ENCODE peak calls at places on chromosomes 7 and 10, in seven cellular contexts. One of them, this sample, is unnamed.
A peak's percentile ranks its signal among the peaks of the same experiment; 100 is the strongest.

GRCh38 chr7:131606346-131607290 is 50.2 kb upstream of the PODXL start:
- DNase-seq in MM.1S: no peak
- DNase-seq in osteoblast: no peak
- DNase-seq in endodermal cell: peak; percentile 64
- DNase-seq in vagina: peak; percentile 74
- DNase-seq in mammary epithelial cell: peak; percentile 47
- DNase-seq in breast epithelium: no peak
- DNase-seq in this sample: no peak

GRCh38 chr10:124522903-124523260 is 61.3 kb downstream of the LHPP start:
- DNase-seq in MM.1S: no peak
- DNase-seq in osteoblast: peak; percentile 36
- DNase-seq in endodermal cell: peak; percentile 46
- DNase-seq in vagina: no peak
- DNase-seq in mammary epithelial cell: no peak
- DNase-seq in breast epithelium: no peak
- DNase-seq in this sample: no peak

GRCh38 chr7:120404042-120404441 is 131.1 kb downstream of the KCND2 start:
- DNase-seq in MM.1S: no peak
- DNase-seq in osteoblast: no peak
- DNase-seq in endodermal cell: no peak
- DNase-seq in vagina: no peak
- DNase-seq in mammary epithelial cell: peak; percentile 77
- DNase-seq in breast epithelium: no peak
- DNase-seq in this sample: no peak

GRCh38 chr7:17986826-17987225 is 40.8 kb downstream of the PRPS1L1 start:
- DNase-seq in MM.1S: no peak
- DNase-seq in osteoblast: peak; percentile 58
- DNase-seq in endodermal cell: no peak
- DNase-seq in vagina: no peak
- DNase-seq in mammary epithelial cell: no peak
- DNase-seq in breast epithelium: no peak
- DNase-seq in this sample: no peak

GRCh38 chr10:73814896-73815718 is 3.7 kb upstream of the NDST2 start:
- DNase-seq in MM.1S: no peak
- DNase-seq in osteoblast: peak; percentile 90
- DNase-seq in endodermal cell: peak; percentile 90
- DNase-seq in vagina: no peak
- DNase-seq in mammary epithelial cell: no peak
- DNase-seq in breast epithelium: no peak
- DNase-seq in this sample: no peak

GRCh38 chr7:7938471-7938870 is 30.1 kb upstream of the GLCCI1 start:
- DNase-seq in MM.1S: no peak
- DNase-seq in osteoblast: no peak
- DNase-seq in endodermal cell: no peak
- DNase-seq in vagina: no peak
- DNase-seq in mammary epithelial cell: no peak
- DNase-seq in breast epithelium: no peak
- DNase-seq in this sample: peak; percentile 65

GRCh38 chr10:76205361-76205760 is 773.9 kb downstream of the LRMDA start:
- DNase-seq in MM.1S: no peak
- DNase-seq in osteoblast: peak; percentile 82
- DNase-seq in endodermal cell: no peak
- DNase-seq in vagina: no peak
- DNase-seq in mammary epithelial cell: peak; percentile 5
- DNase-seq in breast epithelium: no peak
- DNase-seq in this sample: no peak

GRCh38 chr7:157615852-157616251 is 279.0 kb downstream of the DNAJB6 start:
- DNase-seq in MM.1S: no peak
- DNase-seq in osteoblast: peak; percentile 35
- DNase-seq in endodermal cell: no peak
- DNase-seq in vagina: no peak
- DNase-seq in mammary epithelial cell: no peak
- DNase-seq in breast epithelium: no peak
- DNase-seq in this sample: no peak

GRCh38 chr10:74332398-74332797 is 181.4 kb downstream of the ADK start:
- DNase-seq in MM.1S: no peak
- DNase-seq in osteoblast: no peak
- DNase-seq in endodermal cell: no peak
- DNase-seq in vagina: no peak
- DNase-seq in mammary epithelial cell: no peak
- DNase-seq in breast epithelium: no peak
- DNase-seq in this sample: no peak

GRCh38 chr7:130488376-130489139 is 3.3 kb upstream of the MEST start:
- DNase-seq in MM.1S: no peak
- DNase-seq in osteoblast: peak; percentile 70
- DNase-seq in endodermal cell: no peak
- DNase-seq in vagina: no peak
- DNase-seq in mammary epithelial cell: no peak
- DNase-seq in breast epithelium: no peak
- DNase-seq in this sample: no peak

GRCh38 chr7:75989726-75990388 is 4.5 kb downstream of the TMEM120A start:
- DNase-seq in MM.1S: no peak
- DNase-seq in osteoblast: peak; percentile 85
- DNase-seq in endodermal cell: no peak
- DNase-seq in vagina: no peak
- DNase-seq in mammary epithelial cell: no peak
- DNase-seq in breast epithelium: no peak
- DNase-seq in this sample: peak; percentile 16

GRCh38 chr7:151695856-151696555 is 176.3 kb upstream of the RHEB start:
- DNase-seq in MM.1S: no peak
- DNase-seq in osteoblast: peak; percentile 13
- DNase-seq in endodermal cell: no peak
- DNase-seq in vagina: no peak
- DNase-seq in mammary epithelial cell: peak; percentile 87
- DNase-seq in breast epithelium: peak; percentile 73
- DNase-seq in this sample: no peak

GRCh38 chr10:110569120-110569519 is 1.6 kb downstream of the SMC3 start:
- DNase-seq in MM.1S: peak; percentile 60
- DNase-seq in osteoblast: no peak
- DNase-seq in endodermal cell: no peak
- DNase-seq in vagina: no peak
- DNase-seq in mammary epithelial cell: no peak
- DNase-seq in breast epithelium: no peak
- DNase-seq in this sample: no peak
- H3K4me3 ChIP-seq in MM.1S: peak overlapping the region; percentile 95
- H3K4me3 ChIP-seq in osteoblast: peak overlapping the region; percentile 92
- H3K4me3 ChIP-seq in endodermal cell: peak overlapping the region; percentile 97
- H3K4me3 ChIP-seq in vagina: peak overlapping the region; percentile 95
- H3K4me3 ChIP-seq in mammary epithelial cell: peak overlapping the region; percentile 88
- H3K4me3 ChIP-seq in breast epithelium: peak overlapping the region; percentile 97
- H3K4me3 ChIP-seq in this sample: peak overlapping the region; percentile 80

GRCh38 chr10:133336131-133337078 is at the start of gene CALY:
- DNase-seq in MM.1S: no peak
- DNase-seq in osteoblast: peak; percentile 81
- DNase-seq in endodermal cell: peak; percentile 80
- DNase-seq in vagina: no peak
- DNase-seq in mammary epithelial cell: no peak
- DNase-seq in breast epithelium: no peak
- DNase-seq in this sample: peak; percentile 86
- H3K4me3 ChIP-seq in MM.1S: no peak within 1 kb of the TSS
- H3K4me3 ChIP-seq in osteoblast: no peak within 1 kb of the TSS
- H3K4me3 ChIP-seq in endodermal cell: no peak within 1 kb of the TSS
- H3K4me3 ChIP-seq in vagina: peak within 1 kb of the TSS; percentile 41
- H3K4me3 ChIP-seq in mammary epithelial cell: no peak within 1 kb of the TSS
- H3K4me3 ChIP-seq in breast epithelium: peak within 1 kb of the TSS; percentile 24
- H3K4me3 ChIP-seq in this sample: no peak within 1 kb of the TSS

DNA sequence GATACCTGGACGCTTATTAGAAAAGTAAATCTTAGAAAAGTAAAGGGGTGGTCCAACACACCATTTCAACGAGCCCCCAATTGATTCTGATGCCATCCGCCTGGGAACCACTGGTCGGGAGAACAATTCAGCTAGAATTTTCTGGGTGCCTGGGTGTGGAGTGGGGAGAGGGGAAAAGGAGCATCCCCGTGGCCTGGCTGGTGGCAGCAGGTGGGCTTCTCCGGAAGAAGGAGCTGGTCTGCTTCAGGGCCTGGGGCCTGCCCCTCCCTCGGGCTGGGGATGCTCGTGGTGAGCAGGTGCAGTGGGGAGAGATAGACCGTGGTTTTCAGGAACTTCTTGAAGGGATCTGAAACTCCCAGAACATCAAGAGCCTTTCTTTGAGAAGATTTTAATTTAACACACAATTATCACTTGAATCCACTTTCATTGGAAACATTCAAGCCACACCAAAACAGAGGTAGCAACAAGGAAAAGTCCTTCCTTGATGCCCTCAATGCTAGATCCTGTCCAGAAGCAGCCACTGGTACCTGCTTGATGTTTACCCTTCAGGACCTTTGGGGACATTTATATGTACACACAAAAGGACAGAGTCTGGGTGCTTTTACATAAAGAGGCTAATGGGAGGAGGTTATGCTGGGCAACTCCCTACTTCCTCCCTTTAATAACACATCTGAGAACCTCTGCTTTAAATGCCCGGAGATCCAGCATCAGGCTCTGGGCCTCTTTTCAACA is 39.7 kb upstream of the DUSP5 start:
- DNase-seq in MM.1S: peak; percentile 57
- DNase-seq in osteoblast: peak; percentile 25
- DNase-seq in endodermal cell: peak; percentile 17
- DNase-seq in vagina: no peak
- DNase-seq in mammary epithelial cell: no peak
- DNase-seq in breast epithelium: no peak
- DNase-seq in this sample: no peak
- H3K4me3 ChIP-seq in MM.1S: peak overlapping the region; percentile 47
- H3K4me3 ChIP-seq in osteoblast: no peak overlapping the region
- H3K4me3 ChIP-seq in endodermal cell: no peak overlapping the region
- H3K4me3 ChIP-seq in vagina: no peak overlapping the region
- H3K4me3 ChIP-seq in mammary epithelial cell: no peak overlapping the region
- H3K4me3 ChIP-seq in breast epithelium: no peak overlapping the region
- H3K4me3 ChIP-seq in this sample: no peak overlapping the region

GRCh38 chr10:23096814-23097549 is 1.6 kb downstream of the MSRB2 start:
- DNase-seq in MM.1S: no peak
- DNase-seq in osteoblast: no peak
- DNase-seq in endodermal cell: no peak
- DNase-seq in vagina: no peak
- DNase-seq in mammary epithelial cell: peak; percentile 37
- DNase-seq in breast epithelium: peak; percentile 22
- DNase-seq in this sample: peak; percentile 24
- H3K4me3 ChIP-seq in MM.1S: no peak overlapping the region
- H3K4me3 ChIP-seq in osteoblast: peak overlapping the region; percentile 82
- H3K4me3 ChIP-seq in endodermal cell: peak overlapping the region; percentile 87
- H3K4me3 ChIP-seq in vagina: peak overlapping the region; percentile 55
- H3K4me3 ChIP-seq in mammary epithelial cell: peak overlapping the region; percentile 81
- H3K4me3 ChIP-seq in breast epithelium: peak overlapping the region; percentile 79
- H3K4me3 ChIP-seq in this sample: peak overlapping the region; percentile 59

GRCh38 chr7:126524967-126525366 is 727.8 kb downstream of the GRM8 start:
- DNase-seq in MM.1S: no peak
- DNase-seq in osteoblast: no peak
- DNase-seq in endodermal cell: no peak
- DNase-seq in vagina: no peak
- DNase-seq in mammary epithelial cell: no peak
- DNase-seq in breast epithelium: no peak
- DNase-seq in this sample: no peak
- H3K4me3 ChIP-seq in MM.1S: no peak overlapping the region
- H3K4me3 ChIP-seq in osteoblast: no peak overlapping the region
- H3K4me3 ChIP-seq in endodermal cell: no peak overlapping the region
- H3K4me3 ChIP-seq in vagina: no peak overlapping the region
- H3K4me3 ChIP-seq in mammary epithelial cell: no peak overlapping the region
- H3K4me3 ChIP-seq in breast epithelium: no peak overlapping the region
- H3K4me3 ChIP-seq in this sample: no peak overlapping the region

DNA sequence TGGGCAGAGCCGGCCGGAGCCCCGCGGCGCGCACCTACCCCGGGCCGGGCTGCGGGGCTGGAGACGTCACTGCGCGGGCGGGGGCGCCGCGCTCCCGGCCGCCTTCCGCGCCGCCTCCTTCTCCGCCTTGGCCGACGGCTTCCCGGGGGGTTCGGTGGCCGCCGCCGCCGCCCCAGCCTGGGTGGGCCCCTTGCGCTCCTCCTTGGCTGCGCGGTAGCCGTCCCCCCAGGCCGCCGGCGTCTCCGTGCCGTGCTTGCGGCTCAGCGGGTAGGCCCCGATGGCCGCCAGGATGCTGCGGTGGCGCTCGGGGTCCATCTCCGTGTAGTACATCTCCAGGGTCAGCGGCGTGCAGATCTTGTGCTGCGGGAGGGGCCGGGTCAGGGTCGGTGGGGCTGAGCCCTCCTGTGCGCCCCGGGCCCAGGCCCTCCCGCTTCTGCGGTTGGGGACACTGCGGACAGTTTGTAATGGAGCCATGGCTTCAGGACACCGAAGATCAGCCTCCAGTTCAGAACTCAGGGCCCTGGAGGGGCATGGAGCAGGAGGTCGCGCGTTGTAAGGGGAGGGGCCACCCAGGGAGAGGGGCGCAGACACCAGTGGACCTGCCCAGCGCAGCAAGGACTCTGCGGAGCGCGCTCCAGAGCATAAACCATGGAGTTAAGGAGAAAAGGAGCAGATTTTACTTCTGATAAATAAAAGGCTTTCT is 10.8 kb downstream of the CALY start:
- DNase-seq in MM.1S: no peak
- DNase-seq in osteoblast: no peak
- DNase-seq in endodermal cell: peak; percentile 78
- DNase-seq in vagina: no peak
- DNase-seq in mammary epithelial cell: no peak
- DNase-seq in breast epithelium: no peak
- DNase-seq in this sample: no peak
- H3K4me3 ChIP-seq in MM.1S: no peak overlapping the region
- H3K4me3 ChIP-seq in osteoblast: peak overlapping the region; percentile 47
- H3K4me3 ChIP-seq in endodermal cell: peak overlapping the region; percentile 36
- H3K4me3 ChIP-seq in vagina: peak overlapping the region; percentile 21
- H3K4me3 ChIP-seq in mammary epithelial cell: no peak overlapping the region
- H3K4me3 ChIP-seq in breast epithelium: peak overlapping the region; percentile 3
- H3K4me3 ChIP-seq in this sample: no peak overlapping the region

GRCh38 chr10:22712246-22712958 is 2.0 kb downstream of the PIP4K2A start:
- DNase-seq in MM.1S: no peak
- DNase-seq in osteoblast: peak; percentile 55
- DNase-seq in endodermal cell: no peak
- DNase-seq in vagina: no peak
- DNase-seq in mammary epithelial cell: no peak
- DNase-seq in breast epithelium: no peak
- DNase-seq in this sample: no peak
- H3K4me3 ChIP-seq in MM.1S: peak overlapping the region; percentile 96
- H3K4me3 ChIP-seq in osteoblast: peak overlapping the region; percentile 83
- H3K4me3 ChIP-seq in endodermal cell: peak overlapping the region; percentile 84
- H3K4me3 ChIP-seq in vagina: peak overlapping the region; percentile 98
- H3K4me3 ChIP-seq in mammary epithelial cell: no peak overlapping the region
- H3K4me3 ChIP-seq in breast epithelium: peak overlapping the region; percentile 97
- H3K4me3 ChIP-seq in this sample: peak overlapping the region; percentile 86

GRCh38 chr10:70441161-70441876 is at the start of gene NODAL:
- DNase-seq in MM.1S: no peak
- DNase-seq in osteoblast: no peak
- DNase-seq in endodermal cell: peak; percentile 86
- DNase-seq in vagina: no peak
- DNase-seq in mammary epithelial cell: no peak
- DNase-seq in breast epithelium: no peak
- DNase-seq in this sample: no peak
- H3K4me3 ChIP-seq in MM.1S: no peak within 1 kb of the TSS
- H3K4me3 ChIP-seq in osteoblast: peak within 1 kb of the TSS; percentile 42
- H3K4me3 ChIP-seq in endodermal cell: peak within 1 kb of the TSS; percentile 99
- H3K4me3 ChIP-seq in vagina: peak within 1 kb of the TSS; percentile 46
- H3K4me3 ChIP-seq in mammary epithelial cell: no peak within 1 kb of the TSS
- H3K4me3 ChIP-seq in breast epithelium: no peak within 1 kb of the TSS
- H3K4me3 ChIP-seq in this sample: no peak within 1 kb of the TSS